ENCODE peak calls at places on chromosomes 4 and X, in four cellular contexts. D is cardiac muscle cell, G is ovary, Y is left ventricle myocardium inferior. F is an unnamed sample.
A peak's percentile ranks its signal among the peaks of the same experiment; 100 is the strongest.

GRCh38 chrX:10240918-10241317 is 84.1 kb downstream of the CLCN4 start:
- DNase-seq in D (peak; percentile 31), Y (no peak), G (no peak), F (no peak)

GRCh38 chr4:110032603-110033002 is 119.9 kb downstream of the EGF start:
- DNase-seq in Y (no peak), D (peak; percentile 56), G (no peak), F (no peak)

GRCh38 chrX:16882188-16882587 is 12.0 kb upstream of the RBBP7 start:
- DNase-seq in G (peak; percentile 62), Y (peak; percentile 18), D (peak; percentile 53), F (no peak)

GRCh38 chrX:30039768-30040167 is 175.6 kb upstream of the MAGEB2 start:
- DNase-seq in D (peak; percentile 7), G (no peak), Y (no peak), F (no peak)

GRCh38 chr4:153428816-153429592 is 37.2 kb upstream of the TMEM131L start:
- DNase-seq in D (peak; percentile 18), G (no peak), Y (no peak), F (no peak)

GRCh38 chr4:184506527-184507121 is 32.3 kb upstream of the IRF2 start:
- DNase-seq in G (no peak), D (no peak), Y (no peak), F (no peak)

GRCh38 chrX:69466546-69466945 is 37.6 kb upstream of the NALF2 start:
- DNase-seq in G (no peak), Y (no peak), D (no peak), F (no peak)

GRCh38 chr4:95537181-95537580 is 11.6 kb downstream of the UNC5C start:
- DNase-seq in G (no peak), Y (no peak), D (no peak), F (peak; percentile 18)

GRCh38 chr4:152996672-152997071 is 60.5 kb downstream of the FHDC1 start:
- DNase-seq in G (no peak), D (no peak), Y (no peak), F (no peak)

GRCh38 chr4:73762409-73762808 is 22.0 kb downstream of the CXCL8 start:
- DNase-seq in Y (no peak), D (no peak), G (no peak), F (no peak)

GRCh38 chr4:80045831-80046230 is 27.2 kb downstream of the ANTXR2 start:
- DNase-seq in D (peak; percentile 73), Y (no peak), G (no peak), F (no peak)

GRCh38 chr4:154491731-154492249 is at the start of gene DCHS2:
- DNase-seq in Y (peak; percentile 18), G (peak; percentile 56), D (peak; percentile 13), F (peak; percentile 92)

GRCh38 chr4:8710416-8710815 is 117.9 kb downstream of the CPZ start:
- DNase-seq in D (no peak), Y (peak; percentile 4), G (no peak), F (no peak)

GRCh38 chr4:183383606-183384005 is 60.8 kb upstream of the CDKN2AIP start:
- DNase-seq in D (no peak), Y (no peak), G (no peak), F (no peak)

GRCh38 chr4:72846280-72847111 is 223.0 kb downstream of the COX18 start:
- DNase-seq in Y (no peak), D (peak; percentile 35), G (no peak), F (peak; percentile 24)

GRCh38 chr4:47945930-47946726 is 31.7 kb upstream of the NFXL1 start:
- DNase-seq in Y (no peak), G (no peak), D (no peak), F (no peak)

GRCh38 chr4:140137654-140138053 is 16.3 kb downstream of the MAML3 start:
- DNase-seq in Y (no peak), D (peak; percentile 52), G (no peak), F (no peak)

GRCh38 chrX:39242187-39242586 is 440.9 kb downstream of the MID1IP1 start:
- DNase-seq in D (peak; percentile 23), G (no peak), Y (no peak), F (no peak)

GRCh38 chr4:142567199-142567598 is 278.9 kb downstream of the INPP4B start:
- DNase-seq in Y (no peak), G (no peak), D (no peak), F (no peak)

GRCh38 chr4:116705466-116705865 is 379.9 kb downstream of the TRAM1L1 start:
- DNase-seq in Y (no peak), G (no peak), D (no peak), F (no peak)

GRCh38 chr4:78410651-78411050 is 140.9 kb upstream of the ANXA3 start:
- DNase-seq in Y (no peak), D (no peak), G (no peak), F (no peak)

GRCh38 chr4:6324999-6325790 is 55.5 kb downstream of the WFS1 start:
- DNase-seq in D (no peak), G (no peak), Y (peak; percentile 34), F (no peak)

GRCh38 chrX:57817302-57817701 is 93.0 kb downstream of the ZXDA start:
- DNase-seq in G (no peak), Y (no peak), D (peak; percentile 2), F (no peak)

GRCh38 chr4:173218411-173219125 is 50.0 kb downstream of the GALNT7 start:
- DNase-seq in G (no peak), Y (no peak), D (peak; percentile 41), F (no peak)

GRCh38 chr4:48898733-48899431 is 7.7 kb downstream of the OCIAD2 start:
- DNase-seq in G (no peak), D (peak; percentile 38), Y (no peak), F (no peak)

GRCh38 chr4:47469951-47470350 is 6.4 kb upstream of the COMMD8 start:
- DNase-seq in G (no peak), Y (no peak), D (peak; percentile 10), F (no peak)

GRCh38 chrX:2488621-2489285 is 12.0 kb downstream of the DHRSX start:
- DNase-seq in G (no peak), D (no peak), Y (no peak), F (no peak)

GRCh38 chr4:180280076-180280475 is 1963.1 kb upstream of the TENM3 start:
- DNase-seq in G (no peak), D (no peak), Y (no peak), F (no peak)

GRCh38 chrX:9312922-9313867 is 151.7 kb upstream of the TBL1X start:
- DNase-seq in Y (peak; percentile 31), G (peak; percentile 29), D (no peak), F (peak; percentile 45)

GRCh38 chr4:89373396-89373795 is 65.8 kb upstream of the GPRIN3 start:
- DNase-seq in Y (no peak), G (no peak), D (no peak), F (no peak)

GRCh38 chr4:123621072-123621705 is 224.6 kb downstream of the SPRY1 start:
- DNase-seq in G (no peak), Y (no peak), D (peak; percentile 91), F (no peak)

GRCh38 chr4:76634239-76634638 is 199.2 kb downstream of the SHROOM3 start:
- DNase-seq in Y (no peak), D (peak; percentile 58), G (no peak), F (no peak)

GRCh38 chr4:156999175-156999517 is 27.5 kb upstream of the PDGFC start:
- DNase-seq in Y (no peak), G (no peak), D (peak; percentile 99), F (no peak)

DNA sequence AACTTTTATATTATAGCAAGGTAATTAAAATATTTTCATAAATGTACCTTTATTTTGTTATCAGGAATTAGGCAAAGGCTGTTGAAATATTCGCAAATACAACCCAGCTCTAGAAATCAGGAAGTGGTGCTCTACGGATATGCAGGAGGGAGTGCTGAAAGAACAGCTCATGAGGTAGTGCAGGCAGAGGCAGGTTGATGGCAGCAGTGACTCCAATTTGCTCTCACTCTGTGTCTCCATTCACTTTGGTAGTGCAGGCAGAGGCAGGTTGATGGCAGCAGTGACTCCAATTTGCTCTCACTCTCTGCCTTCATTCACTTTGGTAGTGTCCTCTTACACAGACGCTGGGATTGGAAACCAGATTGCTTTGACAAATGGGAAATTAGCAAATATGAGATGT is 277.9 kb downstream of the TRIML1 start:
- DNase-seq in G (no peak), D (no peak), Y (no peak), F (no peak)
- TF ChIP-seq CTCF in G (no peak), D (no peak), Y (no peak), F (no peak)

GRCh38 chr4:25670991-25671390 is 15.3 kb downstream of the SLC34A2 start:
- DNase-seq in D (no peak), G (no peak), Y (no peak), F (no peak)

GRCh38 chr4:25663778-25664177 is 8.1 kb downstream of the SLC34A2 start:
- DNase-seq in D (peak; percentile 13), Y (no peak), G (no peak), F (peak; percentile 49)

GRCh38 chr4:25666031-25666630 is 10.5 kb downstream of the SLC34A2 start:
- DNase-seq in D (no peak), G (no peak), Y (no peak), F (no peak)

GRCh38 chr4:25672756-25673155 is 17.1 kb downstream of the SLC34A2 start:
- DNase-seq in D (no peak), Y (no peak), G (no peak), F (no peak)

DNA sequence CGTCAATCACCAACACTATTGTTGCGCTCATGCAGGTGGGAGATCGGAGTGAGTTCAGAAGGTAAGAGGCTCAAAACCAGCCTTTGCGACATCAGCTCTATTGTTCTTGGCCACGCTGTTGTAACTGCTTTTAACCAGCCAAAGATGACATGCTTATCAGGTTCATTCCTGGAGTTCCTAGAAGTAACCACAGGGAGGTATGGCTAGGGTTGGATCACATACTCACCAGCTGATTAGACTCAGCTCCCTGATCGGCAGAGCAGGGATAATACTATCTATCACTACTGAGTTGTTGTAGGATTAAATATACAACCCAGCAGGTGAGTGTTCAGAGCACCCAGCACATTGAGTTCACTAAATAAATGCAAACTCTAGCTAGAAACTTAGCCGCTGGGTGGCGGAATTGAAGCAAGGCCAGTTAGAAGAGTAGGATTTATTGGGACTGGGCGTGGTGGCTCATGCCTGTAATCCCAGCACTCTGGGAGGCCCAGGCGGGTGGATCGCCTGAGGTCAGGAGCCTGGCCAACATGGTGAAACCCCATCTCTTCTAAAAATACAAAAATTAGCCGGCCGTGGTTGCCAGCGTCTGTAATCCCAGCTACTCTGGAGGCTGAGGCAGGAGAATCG is 12.4 kb downstream of the SLC34A2 start:
- DNase-seq in G (no peak), Y (no peak), D (peak; percentile 50), F (no peak)
- TF ChIP-seq CTCF in G (no peak), Y (no peak), D (no peak), F (no peak)

DNA sequence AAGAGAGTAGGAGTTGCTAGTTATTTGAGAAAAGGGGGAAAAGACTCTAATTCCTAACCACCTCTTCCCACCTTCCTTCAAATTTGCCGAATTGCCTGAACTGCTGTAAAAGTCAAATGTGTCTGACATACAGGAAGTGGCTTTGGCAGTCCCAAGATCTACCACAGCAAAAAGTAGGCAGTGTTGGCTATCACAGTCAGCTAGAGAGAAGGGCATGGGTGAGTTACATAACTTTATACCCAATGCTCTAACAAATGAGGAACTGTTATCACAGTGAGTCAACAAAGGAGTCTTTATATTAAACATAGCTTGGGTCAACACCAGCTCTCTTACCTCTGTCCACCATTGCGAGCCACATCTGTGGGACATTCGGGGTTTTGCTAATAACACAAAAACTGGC is 2.4 kb upstream of the MBNL3 start:
- DNase-seq in Y (no peak), D (peak; percentile 21), G (no peak), F (no peak)
- TF ChIP-seq CTCF in Y (no peak), D (no peak), G (no peak), F (no peak)

DNA sequence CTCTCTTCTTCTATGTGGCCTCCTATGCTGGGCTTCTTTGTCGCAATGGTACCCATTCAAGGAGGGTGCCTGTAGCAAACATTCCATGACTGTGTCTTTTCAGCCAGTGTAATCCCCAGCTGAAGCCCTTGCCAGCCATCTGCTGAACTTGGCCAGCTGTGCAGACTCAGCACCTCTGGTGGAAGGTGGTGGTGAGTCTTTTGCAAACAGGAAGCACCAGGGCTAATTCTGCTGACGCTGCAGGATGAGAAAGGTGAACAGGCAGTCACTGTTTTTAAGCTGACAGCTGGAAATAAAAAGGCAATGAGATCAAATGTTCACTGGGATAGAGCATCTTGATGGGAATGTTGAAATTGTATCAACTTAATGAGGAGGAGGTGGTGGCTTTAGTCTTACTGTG is 298.7 kb upstream of the CLNK start:
- DNase-seq in D (no peak), G (no peak), Y (no peak), F (no peak)
- TF ChIP-seq CTCF in D (no peak), G (no peak), Y (no peak), F (no peak)